ENCODE peak calls at places on chromosomes 11 and 22, in eight cellular contexts. S is foreskin fibroblast, H is adrenal gland, G is fibroblast of lung, B is neural progenitor cell, Y is stomach, U is GM06990, I is fibroblast of the aortic adventitia. P is an unnamed sample.
A peak's percentile ranks its signal among the peaks of the same experiment; 100 is the strongest.

GRCh38 chr11:69877235-69877634 is 58.0 kb upstream of the FGF3 start:
- DNase-seq in S (no peak), H (peak; percentile 3), G (no peak), B (no peak), Y (no peak), U (no peak), I (no peak), P (no peak)

GRCh38 chr11:14361951-14362350 is 3.0 kb upstream of the RRAS2 start:
- DNase-seq in S (no peak), H (no peak), G (no peak), B (no peak), Y (no peak), U (no peak), I (no peak), P (no peak)

GRCh38 chr22:47588583-47588970 is 826.1 kb downstream of the TBC1D22A start:
- DNase-seq in S (no peak), H (no peak), G (no peak), B (no peak), Y (peak; percentile 11), U (no peak), I (no peak), P (no peak)

GRCh38 chr11:23201936-23202522 is 341.8 kb upstream of the CCDC179 start:
- DNase-seq in S (no peak), H (no peak), G (no peak), B (no peak), Y (no peak), U (no peak), I (no peak), P (no peak)

GRCh38 chr11:31106326-31106725 is 263.2 kb downstream of the DCDC1 start:
- DNase-seq in S (no peak), H (no peak), G (no peak), B (peak; percentile 79), Y (no peak), U (no peak), I (no peak), P (no peak)

GRCh38 chr11:8342821-8343681 is 79.4 kb upstream of the LMO1 start:
- DNase-seq in S (no peak), H (no peak), G (no peak), B (no peak), Y (no peak), U (peak; percentile 62), I (no peak), P (no peak)

GRCh38 chr11:8796926-8797325 is 114.1 kb upstream of the AKIP1 start:
- DNase-seq in S (no peak), H (no peak), G (no peak), B (no peak), Y (no peak), U (no peak), I (no peak), P (no peak)

GRCh38 chr11:11580831-11581492 is 40.8 kb downstream of the GALNT18 start:
- DNase-seq in S (no peak), H (peak; percentile 73), G (no peak), B (no peak), Y (no peak), U (no peak), I (no peak), P (no peak)

GRCh38 chr22:43081968-43082367 is 7.2 kb downstream of the TTLL1 start:
- DNase-seq in S (no peak), H (no peak), G (peak; percentile 23), B (no peak), Y (no peak), U (no peak), I (peak; percentile 44), P (no peak)

GRCh38 chr11:103433976-103434375 is 324.8 kb downstream of the DYNC2H1 start:
- DNase-seq in S (no peak), H (no peak), G (peak; percentile 53), B (no peak), Y (no peak), U (no peak), I (peak; percentile 69), P (no peak)

GRCh38 chr11:30447246-30447645 is 124.3 kb downstream of the ARL14EP start:
- DNase-seq in S (no peak), H (no peak), G (no peak), B (no peak), Y (no peak), U (no peak), I (no peak), P (no peak)

GRCh38 chr22:44093791-44094190 is 69.7 kb downstream of the PARVB start:
- DNase-seq in S (no peak), H (no peak), G (no peak), B (no peak), Y (no peak), U (no peak), I (no peak), P (no peak)

DNA sequence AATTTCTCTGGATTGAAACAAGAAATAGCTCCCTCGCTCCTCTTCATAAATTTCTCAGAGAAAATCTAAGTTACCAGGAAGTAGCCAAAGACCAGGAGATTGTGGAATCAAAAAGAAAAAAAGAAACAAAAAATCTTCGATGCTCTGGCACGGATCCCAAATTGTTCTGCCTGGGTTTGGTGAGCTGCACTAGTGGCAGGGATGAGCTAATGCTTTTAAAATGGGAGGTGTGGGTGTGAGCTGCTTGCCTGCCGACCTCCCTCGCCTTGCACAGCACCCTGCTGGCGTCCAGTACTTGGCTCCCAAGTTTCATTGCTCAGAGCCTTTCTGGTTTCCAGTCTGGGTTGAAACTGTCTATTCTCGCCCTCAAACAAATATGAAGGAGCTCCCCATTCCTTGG is 2.5 kb downstream of the TIMP3 start:
- DNase-seq in S (no peak), H (no peak), G (peak; percentile 88), B (no peak), Y (no peak), U (no peak), I (peak; percentile 78), P (peak; percentile 71)
- H3K4me3 ChIP-seq in S (peak overlapping the region; percentile 97), H (peak overlapping the region; percentile 1), G (peak overlapping the region; percentile 66), B (no peak overlapping the region), Y (peak overlapping the region; percentile 82), U (no peak overlapping the region), I (peak overlapping the region; percentile 85), P (peak overlapping the region; percentile 88)

GRCh38 chr11:77101043-77101537 is 1.6 kb upstream of the OMP start:
- DNase-seq in S (no peak), H (no peak), G (no peak), B (peak; percentile 40), Y (no peak), U (no peak), I (no peak), P (peak; percentile 20)
- TF ChIP-seq CTCF in S (peak; percentile 52), H (peak; percentile 40), G (peak; percentile 59), B (peak; percentile 62), Y (no peak), U (peak; percentile 62), I (peak; percentile 61), P (peak; percentile 72)

DNA sequence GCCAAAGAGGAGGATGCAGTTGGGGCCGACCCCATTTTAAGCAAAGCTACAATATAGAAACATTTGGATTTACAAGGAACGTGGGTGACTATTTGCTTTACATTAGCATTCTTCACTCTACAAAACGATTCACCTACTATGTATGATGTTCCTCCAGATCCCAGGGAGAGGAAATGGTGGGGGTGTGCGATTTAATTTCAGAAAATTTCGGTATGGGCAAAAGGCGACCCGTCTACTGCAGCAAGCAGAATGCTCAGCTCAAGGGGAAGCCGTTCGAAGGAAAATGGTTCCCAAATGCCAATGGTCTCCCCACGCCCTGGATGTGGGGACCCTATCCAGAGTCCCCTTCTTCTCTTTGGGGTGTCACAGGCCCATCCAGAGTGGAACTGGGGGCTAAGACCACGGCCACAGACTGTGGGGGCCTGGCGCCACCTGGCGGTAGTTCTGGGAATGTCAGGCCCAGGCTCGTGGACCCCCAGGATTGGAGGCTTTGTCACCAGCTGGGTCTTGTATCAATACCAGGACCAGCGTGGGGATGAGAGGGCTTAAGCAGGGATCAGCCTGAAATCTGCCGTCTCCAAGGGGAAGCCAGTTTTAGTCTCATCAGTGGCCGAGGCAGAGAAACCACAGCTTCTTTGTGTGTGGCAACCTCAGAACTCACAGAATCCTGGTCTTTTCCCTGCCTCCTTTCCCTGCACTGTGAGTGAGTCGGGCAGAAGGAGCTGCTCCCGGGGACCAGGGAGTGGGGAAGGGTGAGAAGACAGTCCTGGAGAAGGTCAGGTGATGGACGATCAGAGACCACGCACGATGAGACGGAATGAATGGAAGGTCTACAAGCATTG is 8.3 kb downstream of the LRRC10B start:
- DNase-seq in S (no peak), H (no peak), G (peak; percentile 14), B (peak; percentile 87), Y (peak; percentile 35), U (peak; percentile 54), I (peak; percentile 31), P (peak; percentile 10)
- H3K4me3 ChIP-seq in S (peak overlapping the region; percentile 11), H (no peak overlapping the region), G (no peak overlapping the region), B (no peak overlapping the region), Y (no peak overlapping the region), U (no peak overlapping the region), I (no peak overlapping the region), P (no peak overlapping the region)

DNA sequence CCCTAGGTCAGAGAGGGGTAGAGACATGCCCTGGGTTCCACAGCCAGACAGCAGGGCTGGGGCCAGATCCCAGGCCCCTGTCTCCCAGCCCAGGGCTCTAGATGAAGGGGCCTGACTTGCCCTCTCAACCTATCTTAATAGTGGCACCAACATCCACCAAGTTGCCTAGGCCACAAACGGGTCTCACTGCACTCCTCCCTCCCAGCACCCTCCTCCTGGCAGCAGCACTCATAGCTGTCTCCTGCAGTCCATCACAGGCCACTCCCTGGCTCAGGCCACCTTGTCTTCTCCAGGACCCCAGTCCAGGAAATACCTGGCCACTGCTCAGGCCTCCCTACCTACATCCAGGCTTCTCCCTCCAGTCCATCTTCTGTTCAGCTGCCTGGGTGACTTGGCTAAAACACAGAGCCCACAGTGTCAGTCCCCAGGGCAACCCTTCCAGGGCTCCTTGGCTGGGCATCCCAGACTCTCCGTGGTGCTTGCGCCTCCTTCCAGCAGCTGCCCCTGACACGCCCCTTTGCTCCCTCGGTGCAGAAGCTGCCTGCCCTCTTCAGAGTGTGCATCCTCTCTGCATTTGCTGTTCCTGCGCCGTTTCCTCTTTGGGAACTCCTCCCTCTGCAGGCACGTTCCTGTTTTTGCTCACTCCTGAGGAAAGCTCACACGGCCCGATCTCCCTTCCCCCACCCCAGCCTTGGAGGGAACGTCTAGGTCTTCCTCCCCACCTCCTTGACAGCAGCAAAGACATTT is 40.5 kb downstream of the LRRC32 start:
- DNase-seq in S (no peak), H (peak; percentile 78), G (no peak), B (no peak), Y (peak; percentile 40), U (no peak), I (peak; percentile 61), P (no peak)
- TF ChIP-seq CTCF in S (peak; percentile 6), H (no peak), G (no peak), B (no peak), Y (no peak), U (no peak), I (peak; percentile 23), P (no peak)

GRCh38 chr11:57276857-57277505 is 39.9 kb upstream of the APLNR start:
- DNase-seq in S (no peak), H (no peak), G (no peak), B (no peak), Y (no peak), U (no peak), I (peak; percentile 65), P (no peak)

GRCh38 chr11:57276169-57276854 is 39.3 kb upstream of the APLNR start:
- DNase-seq in S (no peak), H (no peak), G (no peak), B (no peak), Y (no peak), U (no peak), I (no peak), P (no peak)

GRCh38 chr11:57279131-57279530 is 42.1 kb upstream of the APLNR start:
- DNase-seq in S (no peak), H (no peak), G (no peak), B (no peak), Y (no peak), U (no peak), I (peak; percentile 69), P (peak; percentile 43)

GRCh38 chr11:57278721-57279095 is 41.7 kb upstream of the APLNR start:
- DNase-seq in S (no peak), H (no peak), G (no peak), B (no peak), Y (no peak), U (no peak), I (no peak), P (no peak)

GRCh38 chr11:57277845-57278720 is 41.0 kb upstream of the APLNR start:
- DNase-seq in S (peak; percentile 81), H (peak; percentile 80), G (peak; percentile 60), B (peak; percentile 85), Y (peak; percentile 70), U (no peak), I (peak; percentile 87), P (peak; percentile 75)
- H3K4me3 ChIP-seq in S (no peak overlapping the region), H (no peak overlapping the region), G (no peak overlapping the region), B (peak overlapping the region; percentile 24), Y (no peak overlapping the region), U (no peak overlapping the region), I (no peak overlapping the region), P (no peak overlapping the region)